ENCODE peak calls at places on chromosome 3, in seven cellular contexts. N is ovary; W is occipital lobe; L is fibroblast of pulmonary artery; S is AG08396; Q is CD8-positive, alpha-beta memory T cell; M is cardiac fibroblast. I is an unnamed sample.

GRCh38 chr3:37183375-37183831 is 9.0 kb upstream of the LRRFIP2 start:
- DNase-seq in M (peak), Q (no peak), W (no peak), N (no peak), S (peak), L (peak), I (no peak)

GRCh38 chr3:108518895-108519294 is 8.5 kb upstream of the MYH15 start:
- DNase-seq in W (no peak), Q (no peak), L (peak), N (no peak), S (no peak), M (peak), I (no peak)

GRCh38 chr3:185313693-185314246 is 49.2 kb upstream of the MAP3K13 start:
- DNase-seq in W (no peak), Q (no peak), M (peak), S (no peak), N (no peak), L (no peak), I (no peak)

GRCh38 chr3:195715583-195716266 is 5.1 kb upstream of the MUC20 start:
- DNase-seq in M (no peak), N (no peak), L (no peak), W (no peak), S (no peak), Q (no peak), I (peak)

GRCh38 chr3:49715611-49716121 is 3.8 kb downstream of the AMIGO3 start:
- DNase-seq in S (no peak), W (no peak), Q (no peak), N (no peak), L (no peak), M (no peak), I (peak)

GRCh38 chr3:181695661-181696491 is 15.8 kb upstream of the SOX2 start:
- DNase-seq in Q (no peak), S (no peak), W (no peak), N (no peak), M (no peak), L (no peak), I (no peak)

GRCh38 chr3:98185180-98185579 is 18.7 kb downstream of the OR5H15 start:
- DNase-seq in S (no peak), L (no peak), Q (no peak), N (no peak), M (no peak), W (no peak), I (no peak)

GRCh38 chr3:181868576-181868975 is 156.9 kb downstream of the SOX2 start:
- DNase-seq in Q (no peak), L (no peak), N (no peak), S (no peak), W (no peak), M (no peak), I (no peak)

GRCh38 chr3:52422669-52423068 is 22.2 kb downstream of the SEMA3G start:
- DNase-seq in L (no peak), N (no peak), Q (no peak), W (no peak), S (no peak), M (no peak), I (no peak)

GRCh38 chr3:22157848-22158247 is 406.8 kb upstream of the ZNF385D start:
- DNase-seq in W (no peak), L (no peak), S (no peak), N (no peak), Q (no peak), M (no peak), I (no peak)